ENCODE peak calls at places on chromosomes 7 and 10, in seven cellular contexts. R is ELR; P is RWPE1; L is HCT116; J is CD14-positive monocyte; Y is nucleus accumbens; F is stimulated activated CD4-positive, alpha-beta T cell treated with anti-CD3 and anti-CD28 coated beads, Interleukin-1b, Interleukin-23, amount 100 ng/mL, for 24 hours. A is an unnamed sample.

GRCh38 chr7:122305475-122306319 is 1.1 kb upstream of the FEZF1 start:
- DNase-seq in R (no peak), P (no peak), F (no peak), L (peak), Y (no peak), J (no peak), A (no peak)

GRCh38 chr10:123134058-123134914 is 1.5 kb upstream of the HMX3 start:
- DNase-seq in F (no peak), J (no peak), Y (no peak), L (no peak), P (no peak), R (no peak), A (no peak)

GRCh38 chr10:6201511-6201975 is 1.2 kb upstream of the PFKFB3 start:
- DNase-seq in F (peak), Y (peak), R (peak), L (no peak), P (peak), J (peak), A (no peak)

GRCh38 chr10:58360412-58361004 is 24.7 kb upstream of the TFAM start:
- DNase-seq in L (no peak), F (no peak), Y (no peak), P (peak), J (no peak), R (peak), A (no peak)

GRCh38 chr10:85642082-85642420 is 724.5 kb downstream of the GRID1 start:
- DNase-seq in L (no peak), Y (no peak), R (peak), J (no peak), F (no peak), P (peak), A (peak)

GRCh38 chr10:51986531-51986930 is 287.1 kb upstream of the CSTF2T start:
- DNase-seq in Y (no peak), P (no peak), R (no peak), F (no peak), J (no peak), L (no peak), A (no peak)

GRCh38 chr7:83005410-83005809 is 157.3 kb downstream of the PCLO start:
- DNase-seq in Y (no peak), R (peak), L (peak), P (no peak), F (no peak), J (no peak), A (peak)

GRCh38 chr10:7084255-7085005 is 326.4 kb downstream of the SFMBT2 start:
- DNase-seq in Y (no peak), R (no peak), L (no peak), F (no peak), P (no peak), J (no peak), A (no peak)

A was measured in glomerular endothelial cell.